ENCODE peak calls at places on chromosomes 16 and 17, in seven cellular contexts. F, W, G, Q, S, L and A are unnamed samples. For H3K9me3, the result is how much of the 10 kb centered on the place peaks cover.

GRCh38 chr17:82802141-82802540 is 37.7 kb downstream of the ZNF750 start:
- DNase-seq in G (no peak), Q (no peak), F (no peak), L (no peak), S (no peak), W (no peak), A (no peak)

GRCh38 chr17:64112978-64113377 is 17.0 kb downstream of the ERN1 start:
- DNase-seq in G (no peak), S (no peak), W (no peak), Q (no peak), L (no peak), F (no peak), A (no peak)

GRCh38 chr17:75289832-75290337 is 652 bp upstream of the SLC25A19 start:
- DNase-seq in L (no peak), W (peak), F (peak), Q (peak), S (peak), G (peak), A (peak)

GRCh38 chr16:58455750-58456149 is 44.2 kb upstream of the NDRG4 start:
- DNase-seq in G (no peak), Q (no peak), L (no peak), S (no peak), W (no peak), F (no peak), A (no peak)

GRCh38 chr17:67491009-67491677 is 114.1 kb downstream of the PITPNC1 start:
- DNase-seq in Q (peak), G (no peak), L (peak), F (peak), W (peak), S (peak), A (no peak)

GRCh38 chr16:75491876-75492275 is 3.4 kb downstream of the CHST6 start:
- DNase-seq in W (peak), G (no peak), Q (no peak), S (no peak), F (no peak), L (no peak), A (no peak)

GRCh38 chr16:53565300-53565699 is 62.3 kb upstream of the AKTIP start:
- DNase-seq in S (no peak), G (no peak), F (no peak), L (no peak), W (no peak), Q (no peak), A (no peak)

GRCh38 chr17:61966201-61966600 is 38.4 kb upstream of the INTS2 start:
- DNase-seq in L (no peak), F (no peak), W (no peak), G (no peak), Q (no peak), S (no peak), A (no peak)

GRCh38 chr17:44672479-44673093 is 16.3 kb downstream of the MEIOC start:
- DNase-seq in F (no peak), L (no peak), W (no peak), G (no peak), Q (no peak), S (no peak), A (no peak)

GRCh38 chr16:28845173-28846079 is 722 bp downstream of the TUFM start:
- DNase-seq in Q (no peak), G (no peak), W (no peak), L (no peak), S (no peak), F (no peak), A (no peak)

GRCh38 chr16:5073279-5073629 is 1.6 kb downstream of the ALG1 start:
- DNase-seq in W (no peak), F (no peak), S (no peak), L (no peak), G (no peak), Q (no peak), A (no peak)

GRCh38 chr16:86857807-86858206 is 279.5 kb downstream of the FOXL1 start:
- DNase-seq in W (no peak), G (no peak), L (no peak), F (no peak), S (no peak), Q (no peak), A (no peak)

GRCh38 chr17:6796017-6796886 is 20.2 kb downstream of the FBXO39 start:
- DNase-seq in F (no peak), L (no peak), Q (no peak), S (no peak), W (no peak), G (no peak), A (no peak)

GRCh38 chr16:15032547-15033308 is 23.1 kb downstream of the NTAN1 start:
- DNase-seq in F (no peak), L (peak), W (no peak), G (no peak), S (no peak), Q (no peak), A (no peak)

GRCh38 chr17:8728251-8728925 is 16.2 kb downstream of the CCDC42 start:
- DNase-seq in F (no peak), W (no peak), G (no peak), Q (no peak), L (no peak), S (peak), A (no peak)

GRCh38 chr17:50013079-50013478 is 18.1 kb upstream of the DLX3 start:
- DNase-seq in S (no peak), G (no peak), F (no peak), W (no peak), L (no peak), Q (no peak), A (no peak)
- H3K9me3 ChIP-seq in S (under half), G (under half), F (under half), W (under half), L (under half), Q (under half), A (under half)

DNA sequence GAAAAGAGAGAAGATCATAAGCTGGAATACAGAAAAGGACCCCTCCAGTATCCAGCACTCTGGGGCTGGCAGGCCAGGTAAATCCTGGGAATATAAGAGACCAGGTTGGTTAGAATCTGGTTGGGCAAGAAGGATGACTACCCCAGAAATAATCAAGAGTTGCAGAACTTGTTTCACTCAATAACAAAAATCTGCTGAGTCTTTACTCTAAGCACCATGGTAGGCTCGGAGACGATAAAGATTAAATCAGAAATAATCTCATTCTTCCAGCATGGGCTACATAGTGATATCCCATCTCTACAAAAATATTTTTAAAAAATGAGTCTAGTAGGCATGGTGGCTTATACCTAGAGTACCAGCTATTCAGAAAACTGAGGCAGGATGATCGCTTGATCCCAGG is 138.0 kb upstream of the KCNJ16 start:
- DNase-seq in Q (no peak), G (no peak), L (no peak), W (no peak), S (no peak), F (no peak), A (no peak)
- H3K9me3 ChIP-seq in Q (under half), G (under half), L (under half), W (under half), S (under half), F (under half), A (under half)

DNA sequence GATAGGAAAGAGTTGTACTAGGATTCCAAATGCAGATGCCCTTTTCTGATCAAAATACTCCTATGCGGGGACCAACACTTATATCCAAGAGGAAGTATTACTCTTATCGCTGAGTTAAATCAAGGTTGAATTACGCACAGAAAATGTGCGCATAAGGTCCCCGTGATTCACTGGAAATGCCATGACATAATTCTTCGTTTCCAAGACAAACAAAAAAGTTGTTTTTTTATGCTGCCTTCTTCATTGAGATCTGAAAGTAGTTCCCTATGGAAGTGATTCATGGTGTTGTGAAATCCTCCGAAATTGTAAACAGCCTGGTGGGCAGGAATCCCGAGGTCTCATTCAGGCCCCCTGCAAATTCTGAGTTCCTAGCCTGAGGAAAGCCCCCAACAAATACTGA is 463.8 kb upstream of the HSBP1 start:
- DNase-seq in W (no peak), S (no peak), G (no peak), L (no peak), F (no peak), Q (no peak), A (no peak)
- H3K9me3 ChIP-seq in W (under half), S (under half), G (under half), L (under half), F (under half), Q (under half), A (under half)

DNA sequence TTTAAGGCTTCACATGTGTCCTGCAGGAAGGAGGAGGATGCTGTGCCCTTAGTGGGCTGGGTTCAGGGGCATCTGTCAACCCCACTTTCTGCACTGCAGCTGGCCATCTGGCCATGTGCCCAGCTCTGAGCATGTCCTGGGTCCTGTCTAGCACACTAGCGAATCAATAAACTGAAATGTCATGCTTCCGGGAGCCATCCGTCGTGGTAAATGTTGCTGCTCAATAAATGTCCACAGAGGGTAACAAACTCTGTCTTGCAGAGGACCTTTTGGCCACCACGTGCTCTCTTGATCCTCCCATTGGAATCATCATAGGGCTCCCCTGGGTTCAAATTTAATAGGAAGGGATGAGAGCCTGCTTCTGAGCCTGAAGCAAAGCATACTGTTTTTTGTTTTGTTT is 168.6 kb upstream of the PIRT start:
- DNase-seq in S (no peak), G (no peak), L (no peak), W (no peak), F (no peak), Q (no peak), A (no peak)
- H3K9me3 ChIP-seq in S (under half), G (under half), L (under half), W (under half), F (under half), Q (under half), A (under half)

GRCh38 chr17:26818736-26819135 is 475.2 kb upstream of the WSB1 start:
- DNase-seq in W (no peak), L (no peak), Q (no peak), F (no peak), S (no peak), G (no peak), A (no peak)
- H3K9me3 ChIP-seq in W (under half), L (half or more), Q (under half), F (under half), S (under half), G (under half), A (under half)

GRCh38 chr16:50836121-50836541 is 94.2 kb downstream of the CYLD start:
- DNase-seq in S (no peak), F (no peak), W (no peak), Q (no peak), L (no peak), G (no peak), A (no peak)
- H3K9me3 ChIP-seq in S (under half), F (under half), W (under half), Q (under half), L (under half), G (under half), A (under half)

GRCh38 chr16:79008869-79009179 is 591.7 kb downstream of the MAF start:
- DNase-seq in Q (no peak), L (no peak), S (no peak), G (no peak), W (no peak), F (no peak), A (no peak)

GRCh38 chr16:79006762-79007161 is 593.8 kb downstream of the MAF start:
- DNase-seq in L (no peak), W (no peak), Q (no peak), F (no peak), S (no peak), G (no peak), A (no peak)

GRCh38 chr16:79007614-79008013 is 592.9 kb downstream of the MAF start:
- DNase-seq in F (no peak), L (no peak), S (no peak), W (no peak), G (no peak), Q (no peak), A (no peak)

GRCh38 chr16:79009911-79010310 is 590.6 kb downstream of the MAF start:
- DNase-seq in Q (no peak), S (no peak), W (no peak), G (no peak), F (no peak), L (no peak), A (no peak)

DNA sequence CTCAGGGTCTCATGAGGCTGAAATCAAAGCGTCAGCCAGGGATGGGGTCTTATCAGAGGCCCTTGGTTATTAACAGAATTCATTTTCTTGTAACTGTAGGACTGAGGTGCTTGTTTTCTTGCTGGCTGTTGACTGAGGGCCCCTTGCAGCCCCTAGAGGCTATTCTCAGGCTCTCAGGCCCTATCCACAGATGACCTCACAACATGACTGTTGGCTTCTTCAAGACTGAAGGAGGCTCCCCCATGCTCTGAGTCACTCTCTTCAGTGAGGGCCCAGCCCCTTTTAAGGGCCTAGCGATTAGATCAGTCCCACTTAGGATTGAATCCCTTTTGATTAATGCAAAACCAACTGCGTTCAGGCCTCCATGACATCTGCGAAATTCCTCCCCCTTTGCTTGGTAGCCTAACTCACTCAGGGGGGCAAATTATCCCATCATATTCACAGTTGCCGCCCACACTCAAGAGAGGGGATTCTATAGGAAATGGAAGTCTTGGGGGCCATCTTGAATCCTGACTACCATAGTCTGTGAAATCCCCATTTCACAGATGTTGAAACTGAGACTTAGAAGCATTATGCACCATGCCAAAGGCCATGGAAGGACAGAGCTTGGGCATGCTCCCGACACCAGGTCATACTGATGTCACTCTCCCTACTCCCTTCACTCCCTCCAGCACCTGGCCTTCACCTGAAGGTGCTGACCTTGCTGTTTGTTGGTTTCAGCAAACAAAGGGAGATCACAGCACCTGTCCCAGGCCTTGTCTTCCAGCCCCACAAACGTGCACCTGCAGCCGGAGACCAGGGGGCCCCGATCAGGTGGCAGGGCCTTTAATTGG is 592.3 kb downstream of the MAF start:
- DNase-seq in F (no peak), W (no peak), L (no peak), G (no peak), S (no peak), Q (no peak), A (no peak)
- H3K9me3 ChIP-seq in F (under half), W (under half), L (under half), G (under half), S (under half), Q (under half), A (under half)

DNA sequence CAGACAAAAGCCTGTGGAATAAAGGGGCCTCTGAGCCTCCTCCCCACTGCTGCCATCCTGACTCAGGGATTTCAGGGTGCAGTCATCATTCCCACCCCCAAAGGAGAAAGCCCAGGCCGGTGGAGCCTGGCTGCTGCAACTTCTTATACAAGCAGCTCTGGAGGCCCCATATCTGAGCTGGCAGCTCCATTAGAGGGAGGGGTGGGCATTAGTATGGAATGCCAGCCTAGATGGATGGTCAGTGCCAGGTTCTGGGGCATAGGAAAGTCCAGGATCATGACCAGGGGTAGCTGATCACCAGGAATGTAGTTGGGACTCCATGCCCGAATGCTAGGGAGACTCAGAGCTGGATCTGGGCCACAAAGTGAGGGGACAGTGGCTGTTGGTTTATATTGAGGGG is 581.0 kb downstream of the KCNJ18 start:
- DNase-seq in W (no peak), G (no peak), F (no peak), Q (peak), S (no peak), L (no peak), A (no peak)
- H3K9me3 ChIP-seq in W (under half), G (under half), F (under half), Q (under half), S (under half), L (under half), A (under half)

GRCh38 chr17:19447085-19447583 is 36.1 kb downstream of the RNF112 start:
- DNase-seq in G (peak), F (peak), L (peak), W (peak), Q (peak), S (peak), A (peak)
- H3K9me3 ChIP-seq in G (under half), F (under half), L (under half), W (under half), Q (under half), S (under half), A (under half)

GRCh38 chr17:28908640-28909098 is 5.8 kb upstream of the DHRS13 start:
- DNase-seq in S (peak), L (no peak), Q (peak), W (peak), G (no peak), F (no peak), A (no peak)

GRCh38 chr17:28912281-28912937 is 9.5 kb upstream of the DHRS13 start:
- DNase-seq in L (no peak), G (no peak), S (no peak), Q (no peak), W (no peak), F (no peak), A (no peak)

GRCh38 chr17:28910534-28910933 is 7.7 kb upstream of the DHRS13 start:
- DNase-seq in L (no peak), S (no peak), F (no peak), G (no peak), W (no peak), Q (no peak), A (no peak)

GRCh38 chr17:28912938-28913333 is 10.1 kb upstream of the DHRS13 start:
- DNase-seq in S (no peak), G (no peak), W (no peak), F (no peak), L (no peak), Q (no peak), A (no peak)

DNA sequence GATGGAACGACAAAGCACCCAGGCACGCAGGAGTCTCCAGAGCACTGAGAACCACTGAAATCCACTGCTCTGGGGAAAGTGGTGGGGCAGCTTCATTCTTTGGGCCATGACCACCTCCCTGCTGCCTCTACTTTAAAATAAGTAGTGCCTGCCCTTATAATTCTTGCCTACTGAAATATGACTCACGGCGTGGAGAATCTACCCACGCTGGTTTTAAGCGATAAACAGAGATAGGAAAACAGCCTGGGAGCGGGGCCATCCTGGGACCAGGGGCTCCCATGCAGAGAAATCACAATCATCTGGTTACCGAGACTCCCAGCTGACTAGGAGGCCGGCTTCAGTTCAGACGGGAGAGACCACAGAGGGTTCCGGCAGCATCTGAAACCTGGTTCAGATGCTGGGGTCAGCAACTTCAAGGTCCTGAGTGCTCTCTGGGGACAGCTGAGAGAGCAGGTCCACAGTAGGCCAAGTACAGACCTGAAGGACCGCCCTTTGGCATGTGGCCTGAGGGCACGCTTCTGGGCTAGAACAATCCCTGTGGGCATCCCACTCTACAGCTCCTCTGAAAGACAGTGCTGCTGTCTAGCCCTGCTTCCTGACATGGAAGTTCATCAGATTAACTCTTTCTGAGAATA is 8.6 kb upstream of the DHRS13 start:
- DNase-seq in G (no peak), W (no peak), F (no peak), S (no peak), L (no peak), Q (no peak), A (no peak)
- H3K9me3 ChIP-seq in G (under half), W (under half), F (under half), S (under half), L (under half), Q (under half), A (under half)